ENCODE peak calls at places on chromosomes 12 and 14, in ten cellular contexts. B is activated T-cell treated with anti-CD3 and anti-CD28 coated beads for 1 hour; Y is globus pallidus; T is stimulated activated CD4-positive, alpha-beta T cell treated with anti-CD3 and anti-CD28 coated beads, Interleukin-1b, Interleukin-23, amount 100 ng/mL, for 24 hours; R is NCI-H1105; X is cardiac muscle cell; I is stimulated activated CD8-positive, alpha-beta memory T cell treated with anti-CD3 and anti-CD28 coated beads, Interleukin-7, amount 100 ng/mL, for 4 hours; M is left cardiac atrium; H is HT-29; Z is astrocyte of the spinal cord. A is an unnamed sample.
A peak's percentile ranks its signal among the peaks of the same experiment; 100 is the strongest.

GRCh38 chr14:57066887-57067513 is 201.7 kb downstream of the EXOC5 start:
- DNase-seq in T (peak; percentile 25), M (peak; percentile 35), R (no peak), Z (peak; percentile 7), Y (peak; percentile 20), B (no peak), I (no peak), H (peak; percentile 32), X (peak; percentile 68), A (no peak)

GRCh38 chr12:57816001-57816854 is 2.3 kb downstream of the AVIL start:
- DNase-seq in M (no peak), I (no peak), R (no peak), H (no peak), B (no peak), X (no peak), T (no peak), Z (no peak), Y (no peak), A (no peak)

GRCh38 chr14:68682166-68683103 is 110.4 kb downstream of the ZFP36L1 start:
- DNase-seq in H (no peak), T (no peak), Z (peak; percentile 88), Y (peak; percentile 45), B (no peak), M (peak; percentile 66), X (no peak), I (peak; percentile 28), R (no peak), A (peak; percentile 99)

GRCh38 chr12:111942557-111942956 is 70.4 kb downstream of the TMEM116 start:
- DNase-seq in B (no peak), I (no peak), X (no peak), T (no peak), M (no peak), Z (peak; percentile 68), R (no peak), H (peak; percentile 27), Y (no peak), A (no peak)

GRCh38 chr12:68870443-68870842 is 62.5 kb downstream of the MDM2 start:
- DNase-seq in T (no peak), M (no peak), X (no peak), B (no peak), Y (no peak), R (no peak), H (no peak), Z (no peak), I (no peak), A (no peak)

GRCh38 chr12:28771961-28772360 is 377.1 kb upstream of the FAR2 start:
- DNase-seq in R (no peak), Y (no peak), B (no peak), H (peak; percentile 57), X (no peak), M (no peak), I (no peak), T (no peak), Z (no peak), A (no peak)

GRCh38 chr12:77104792-77105191 is 39.4 kb upstream of the E2F7 start:
- DNase-seq in M (no peak), B (no peak), T (no peak), X (no peak), H (no peak), R (no peak), Y (no peak), Z (no peak), I (no peak), A (peak; percentile 66)

GRCh38 chr12:32126720-32127119 is 20.1 kb downstream of the BICD1 start:
- DNase-seq in I (no peak), H (peak; percentile 33), Y (no peak), M (no peak), B (no peak), Z (peak; percentile 55), R (no peak), T (no peak), X (no peak), A (no peak)

GRCh38 chr14:104316723-104317499 is 178.5 kb downstream of the KIF26A start:
- DNase-seq in X (no peak), H (no peak), I (no peak), T (no peak), M (no peak), Z (no peak), Y (no peak), R (no peak), B (no peak), A (no peak)

GRCh38 chr12:75289678-75290200 is 40.4 kb downstream of the CAPS2 start:
- DNase-seq in X (no peak), R (no peak), B (no peak), Z (peak; percentile 53), T (no peak), Y (no peak), M (no peak), H (peak; percentile 54), I (no peak), A (peak; percentile 57)

GRCh38 chr12:32107376-32108267 is 975 bp downstream of the BICD1 start:
- DNase-seq in M (no peak), Y (peak; percentile 41), T (peak; percentile 11), R (no peak), I (no peak), X (peak; percentile 27), B (peak; percentile 4), H (peak; percentile 58), Z (peak; percentile 60), A (peak; percentile 85)

GRCh38 chr12:63909746-63910145 is 65.2 kb downstream of the SRGAP1 start:
- DNase-seq in I (no peak), B (no peak), R (no peak), M (no peak), X (no peak), Z (no peak), Y (no peak), T (no peak), H (no peak), A (no peak)

GRCh38 chr12:82146740-82147139 is 211.4 kb downstream of the CCDC59 start:
- DNase-seq in Z (no peak), T (no peak), Y (no peak), X (no peak), I (no peak), H (no peak), B (no peak), R (no peak), M (no peak), A (no peak)

GRCh38 chr14:96614528-96614927 is 112.3 kb downstream of the PAPOLA start:
- DNase-seq in R (no peak), I (no peak), M (no peak), B (no peak), H (no peak), T (no peak), X (no peak), Y (no peak), Z (no peak), A (no peak)

GRCh38 chr14:67650161-67650560 is 24.3 kb downstream of the VTI1B start:
- DNase-seq in Y (no peak), B (no peak), R (no peak), H (no peak), M (no peak), I (no peak), T (no peak), X (no peak), Z (no peak), A (no peak)

GRCh38 chr12:33476058-33476457 is 36.4 kb upstream of the SYT10 start:
- DNase-seq in Z (no peak), H (no peak), R (no peak), X (no peak), B (no peak), T (no peak), Y (no peak), M (no peak), I (no peak), A (no peak)

GRCh38 chr12:122204829-122205589 is 1.5 kb downstream of the B3GNT4 start:
- DNase-seq in B (no peak), X (no peak), I (no peak), Z (no peak), H (no peak), M (no peak), Y (no peak), T (no peak), R (no peak), A (no peak)

GRCh38 chr12:82993610-82994009 is 306.9 kb downstream of the TMTC2 start:
- DNase-seq in Z (no peak), R (no peak), X (no peak), M (no peak), H (no peak), B (no peak), T (no peak), Y (no peak), I (no peak), A (no peak)

GRCh38 chr14:58491593-58491992 is 64.1 kb downstream of the KIAA0586 start:
- DNase-seq in Z (peak; percentile 9), Y (no peak), R (no peak), H (no peak), T (no peak), M (no peak), B (no peak), I (no peak), X (no peak), A (no peak)

GRCh38 chr14:70707138-70708038 is 65.7 kb downstream of the TTC9 start:
- DNase-seq in I (no peak), Z (peak; percentile 85), Y (no peak), H (peak; percentile 5), X (no peak), M (no peak), B (no peak), R (no peak), T (no peak), A (no peak)

GRCh38 chr14:37591941-37592287 is 3.1 kb downstream of the FOXA1 start:
- DNase-seq in Z (no peak), B (no peak), X (no peak), H (peak; percentile 62), R (no peak), M (peak; percentile 12), T (no peak), I (no peak), Y (no peak), A (no peak)

GRCh38 chr14:94686511-94687160 is 74.4 kb downstream of the SERPINA3 start:
- DNase-seq in B (no peak), M (no peak), I (no peak), R (no peak), Y (no peak), H (no peak), X (no peak), Z (no peak), T (no peak), A (no peak)

GRCh38 chr12:120684523-120684932 is 2.4 kb upstream of the MLEC start:
- DNase-seq in T (no peak), Y (no peak), I (no peak), H (no peak), X (no peak), Z (no peak), B (no peak), M (no peak), R (no peak), A (peak; percentile 38)

GRCh38 chr14:89669209-89669608 is 252.2 kb upstream of the FOXN3 start:
- DNase-seq in X (no peak), M (peak; percentile 21), Z (no peak), I (no peak), R (no peak), H (no peak), T (no peak), Y (peak; percentile 49), B (no peak), A (no peak)

GRCh38 chr12:15963271-15963670 is 52.1 kb downstream of the DERA start:
- DNase-seq in B (no peak), M (no peak), X (no peak), H (peak; percentile 29), R (no peak), Y (no peak), I (no peak), T (no peak), Z (peak; percentile 39), A (no peak)

A was measured in RKO.